ENCODE peak calls at places on chromosomes 1 and 21, in eight cellular contexts. M is psoas muscle, Q is BJ, Y is Peyer's patch, C is neural progenitor cell, F is tibial artery, R is endodermal cell, O is esophagus squamous epithelium. G is an unnamed sample. For H3K36me3 and H3K27me3, the result is how much of the 10 kb centered on the place peaks cover.

GRCh38 chr1:18105196-18105595 is 2.4 kb upstream of the IGSF21 start:
- DNase-seq in Q (no peak), F (no peak), C (no peak), O (no peak), Y (no peak), M (no peak), R (no peak), G (no peak)

GRCh38 chr21:44942566-44942965 is 2.7 kb downstream of the SLX9 start:
- DNase-seq in O (no peak), C (no peak), Q (no peak), Y (no peak), M (no peak), F (peak), R (no peak), G (no peak)

GRCh38 chr1:107000907-107001306 is 55.6 kb upstream of the PRMT6 start:
- DNase-seq in M (no peak), Y (no peak), R (no peak), Q (no peak), C (no peak), O (no peak), F (no peak), G (no peak)

GRCh38 chr1:202225131-202225530 is 31.5 kb downstream of the LGR6 start:
- DNase-seq in O (no peak), Y (no peak), M (no peak), C (no peak), F (no peak), Q (no peak), R (no peak), G (no peak)

GRCh38 chr1:3732747-3733602 is 19.3 kb upstream of the CCDC27 start:
- DNase-seq in O (no peak), C (peak), F (no peak), R (peak), M (no peak), Q (no peak), Y (no peak), G (no peak)

GRCh38 chr1:27992271-27992670 is 32.5 kb downstream of the XKR8 start:
- DNase-seq in M (no peak), Y (peak), F (no peak), O (no peak), R (no peak), C (no peak), Q (no peak), G (no peak)

GRCh38 chr1:170664828-170665617 is 1.1 kb downstream of the PRRX1 start:
- DNase-seq in C (peak), M (peak), Q (no peak), O (no peak), F (peak), Y (no peak), R (peak), G (no peak)

GRCh38 chr1:45752441-45753052 is 2.1 kb upstream of the IPP start:
- DNase-seq in Y (no peak), R (no peak), O (no peak), M (no peak), C (no peak), F (no peak), Q (no peak), G (no peak)

GRCh38 chr1:154179951-154180687 is 11.8 kb downstream of the TPM3 start:
- DNase-seq in C (peak), F (no peak), O (no peak), M (no peak), Y (peak), R (peak), Q (no peak), G (no peak)

GRCh38 chr1:18764362-18764761 is 95.1 kb downstream of the TAS1R2 start:
- DNase-seq in M (no peak), O (no peak), R (no peak), F (peak), Q (no peak), Y (no peak), C (no peak), G (no peak)

GRCh38 chr1:150973258-150973825 is 1.3 kb downstream of the CERS2 start:
- DNase-seq in Q (no peak), Y (no peak), R (peak), C (peak), F (no peak), M (no peak), O (no peak), G (no peak)

GRCh38 chr1:26786437-26787380 is 1.0 kb upstream of the PIGV start:
- DNase-seq in C (peak), M (peak), R (peak), Y (peak), O (no peak), F (peak), Q (peak), G (no peak)

GRCh38 chr1:82227696-82228095 is 427.0 kb downstream of the ADGRL2 start:
- DNase-seq in Q (no peak), C (no peak), F (no peak), M (no peak), O (no peak), R (no peak), Y (no peak), G (no peak)

DNA sequence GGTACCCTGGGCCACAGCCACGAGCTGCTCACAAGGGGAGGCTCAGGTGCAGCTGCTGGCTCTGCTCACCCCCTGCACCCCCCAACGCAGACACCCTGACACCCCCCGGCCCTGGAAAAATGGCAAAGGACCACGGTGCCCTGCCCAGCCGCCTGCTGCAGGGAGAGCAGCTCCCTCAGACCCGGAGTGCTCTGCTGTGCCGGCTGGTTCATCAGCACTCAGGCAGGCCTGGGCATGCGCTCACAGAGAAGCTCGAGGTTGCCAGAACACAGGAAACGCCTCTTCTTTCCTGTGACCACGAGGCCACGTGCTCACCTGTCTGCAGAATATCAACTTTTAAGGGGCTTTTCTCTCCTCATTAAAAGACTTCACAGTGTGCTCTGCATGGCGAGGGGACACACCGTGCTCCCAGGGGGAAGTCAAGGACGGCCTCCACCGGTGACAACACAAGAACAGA is 4.3 kb upstream of the C1QTNF12 start:
- DNase-seq in C (no peak), R (no peak), M (peak), O (no peak), Q (no peak), Y (peak), F (no peak), G (no peak)
- H3K36me3 ChIP-seq in C (under half), R (under half), M (under half), O (under half), Q (under half), Y (under half), F (under half), G (under half)

DNA sequence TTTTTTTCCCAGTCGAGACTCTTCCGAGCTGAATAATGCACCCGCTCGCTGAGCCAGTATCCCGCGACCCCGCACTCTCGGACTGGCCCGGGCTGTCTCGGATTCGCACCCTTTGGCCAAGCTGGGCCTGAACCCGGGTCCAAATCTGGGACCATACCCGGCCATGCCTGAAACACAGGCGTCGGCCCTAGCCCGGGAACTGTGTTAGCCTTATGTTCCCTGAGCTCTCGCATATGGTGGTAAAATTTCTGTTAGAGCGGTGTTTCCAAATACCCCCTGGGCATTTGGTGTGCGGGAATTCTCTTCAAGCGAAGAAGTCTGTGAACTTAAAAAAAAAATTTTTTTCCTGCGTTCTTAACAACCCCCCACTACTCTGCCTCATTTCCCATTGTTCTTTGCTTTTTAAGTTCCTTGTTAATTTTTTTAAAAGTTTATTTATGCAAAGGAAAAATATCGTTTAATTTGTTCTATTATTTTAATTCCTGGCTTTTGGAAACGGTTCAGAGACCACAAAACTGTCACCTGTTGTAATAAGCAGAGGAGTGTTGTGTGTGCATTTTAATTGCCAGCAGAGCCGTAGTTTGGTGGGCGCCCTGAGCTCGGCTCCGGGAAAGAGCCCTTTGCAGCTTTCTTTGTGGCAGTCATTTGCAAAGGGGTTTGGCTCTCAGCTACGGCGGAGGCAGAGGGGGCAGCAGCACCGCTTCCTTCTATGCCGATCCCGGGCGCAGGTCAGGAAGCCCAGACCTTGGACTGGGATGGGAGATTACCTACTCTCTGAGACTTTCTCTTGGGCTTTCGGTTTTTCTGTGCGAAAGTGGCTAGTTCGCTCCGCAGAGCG is 3.3 kb downstream of the RNF220 start:
- DNase-seq in F (no peak), C (peak), O (no peak), Y (no peak), Q (no peak), R (peak), M (no peak), G (no peak)
- H3K27me3 ChIP-seq in F (under half), C (half or more), O (half or more), Y (under half), Q (half or more), R (half or more), M (under half), G (half or more)

DNA sequence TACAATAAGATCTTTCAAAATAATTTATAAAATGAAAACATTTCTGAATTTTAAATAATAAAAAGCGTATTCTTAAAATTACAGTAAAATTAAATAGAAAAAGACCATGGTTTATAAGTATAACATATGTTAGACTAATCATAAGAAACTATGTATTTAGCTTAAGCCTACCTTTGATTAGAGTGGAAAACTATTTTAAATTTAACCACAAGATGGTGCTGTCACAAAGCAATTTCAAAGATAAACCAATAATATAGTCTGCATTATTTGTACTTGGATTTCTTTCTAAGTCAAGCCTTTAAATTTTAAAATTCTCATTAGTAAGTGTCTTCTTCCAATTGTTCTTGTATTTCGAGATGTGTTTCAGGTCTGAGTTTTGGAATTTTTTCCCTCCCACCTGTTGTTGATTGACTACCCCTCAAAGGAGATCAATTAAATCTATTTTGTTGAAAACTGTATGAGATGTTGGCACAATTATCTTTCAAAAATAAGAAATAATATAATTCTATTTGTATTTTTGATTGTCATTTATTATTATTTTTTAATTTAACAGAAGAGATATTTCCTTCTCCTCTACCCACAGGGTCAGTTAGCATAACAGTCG is 459.8 kb downstream of the KCNT2 start:
- DNase-seq in F (no peak), Y (no peak), M (no peak), C (peak), Q (peak), R (no peak), O (no peak), G (no peak)
- TF ChIP-seq CTCF in F (peak), Y (no peak), M (peak), C (peak), Q (peak), R (peak), O (peak), G (peak)

DNA sequence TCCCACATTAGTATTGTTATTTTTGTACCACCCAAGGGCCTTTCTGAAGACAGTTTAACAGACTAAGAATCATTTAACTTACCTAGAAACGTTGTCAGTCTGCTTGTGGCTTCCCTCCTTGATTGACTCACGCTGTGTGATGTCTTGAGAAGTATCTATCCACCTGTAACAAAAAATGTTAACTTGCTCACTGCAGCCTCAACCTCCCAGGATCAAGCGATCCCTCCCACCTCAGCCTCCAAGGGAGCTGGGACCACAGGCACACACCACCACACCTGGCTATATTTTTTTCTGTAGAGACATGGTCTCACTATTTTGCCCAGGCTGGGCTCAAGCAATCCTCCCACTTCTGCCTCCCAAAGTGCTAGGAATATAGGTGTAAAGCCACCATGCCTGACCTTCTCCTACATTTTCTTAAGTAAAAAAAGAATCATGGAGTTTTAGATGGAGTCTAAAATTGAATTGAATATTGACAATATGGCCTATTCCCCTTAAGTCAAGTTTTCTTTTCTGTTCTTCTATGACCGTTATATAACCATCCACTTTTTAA is 15.6 kb downstream of the SFPQ start:
- DNase-seq in R (no peak), Q (no peak), F (no peak), Y (no peak), C (no peak), O (no peak), M (no peak), G (no peak)
- H3K36me3 ChIP-seq in R (half or more), Q (under half), F (half or more), Y (under half), C (half or more), O (half or more), M (half or more), G (under half)

DNA sequence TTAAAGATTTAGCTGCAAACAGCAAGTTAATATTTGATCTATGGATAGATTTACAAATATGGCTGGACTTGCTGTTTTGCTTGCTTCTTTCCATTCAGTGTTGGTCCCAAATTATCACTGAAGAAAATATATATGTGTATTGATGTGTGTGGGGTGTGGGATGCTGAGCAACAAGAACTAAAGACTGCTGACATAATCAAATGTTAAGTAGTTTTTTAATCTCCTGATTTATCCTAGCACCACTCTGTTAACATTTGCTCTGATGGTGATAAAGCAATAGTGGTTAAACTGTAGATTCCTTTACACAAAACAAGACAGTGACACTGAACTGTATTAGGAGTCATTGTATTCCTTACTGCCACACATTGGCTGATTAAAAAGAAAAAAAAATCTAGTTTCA is 1023.5 kb upstream of the B3GALT2 start:
- DNase-seq in C (no peak), R (no peak), O (no peak), M (no peak), Y (no peak), F (no peak), Q (no peak), G (no peak)
- H3K27me3 ChIP-seq in C (under half), R (under half), O (under half), M (under half), Y (under half), F (under half), Q (under half), G (under half)

G was measured in kidney epithelial cell.